ENCODE peak calls at places on chromosome 6, in eight cellular contexts. One of them, this sample, is unnamed.

GRCh38 chr6:2823104-2823850 is 18.4 kb downstream of the SERPINB1 start:
- DNase-seq in sigmoid colon: no peak
- DNase-seq in IMR-90: peak; percentile 36
- DNase-seq in transverse colon: peak; percentile 44
- DNase-seq in A549: no peak
- DNase-seq in spleen: no peak
- DNase-seq in ovary: no peak
- DNase-seq in heart left ventricle: no peak
- DNase-seq in this sample: no peak

GRCh38 chr6:21149460-21149859 is 444.1 kb upstream of the SOX4 start:
- DNase-seq in heart left ventricle: no peak
- DNase-seq in IMR-90: peak; percentile 75
- DNase-seq in transverse colon: no peak
- DNase-seq in ovary: no peak
- DNase-seq in spleen: no peak
- DNase-seq in A549: no peak
- DNase-seq in sigmoid colon: no peak
- DNase-seq in this sample: no peak

GRCh38 chr6:163254341-163254835 is 160.1 kb upstream of the QKI start:
- DNase-seq in sigmoid colon: no peak
- DNase-seq in heart left ventricle: no peak
- DNase-seq in IMR-90: no peak
- DNase-seq in transverse colon: no peak
- DNase-seq in ovary: no peak
- DNase-seq in spleen: no peak
- DNase-seq in A549: no peak
- DNase-seq in this sample: no peak

GRCh38 chr6:44386364-44386928 is 1.1 kb upstream of the CDC5L start:
- DNase-seq in A549: no peak
- DNase-seq in transverse colon: no peak
- DNase-seq in ovary: peak; percentile 57
- DNase-seq in heart left ventricle: no peak
- DNase-seq in spleen: no peak
- DNase-seq in sigmoid colon: peak; percentile 75
- DNase-seq in IMR-90: no peak
- DNase-seq in this sample: peak; percentile 71

GRCh38 chr6:30185846-30186484 is 22.6 kb downstream of the TRIM15 start:
- DNase-seq in IMR-90: no peak
- DNase-seq in ovary: no peak
- DNase-seq in A549: no peak
- DNase-seq in heart left ventricle: no peak
- DNase-seq in sigmoid colon: no peak
- DNase-seq in spleen: no peak
- DNase-seq in transverse colon: no peak
- DNase-seq in this sample: no peak

GRCh38 chr6:6007311-6008113 is 787 bp upstream of the NRN1 start:
- DNase-seq in sigmoid colon: no peak
- DNase-seq in IMR-90: no peak
- DNase-seq in heart left ventricle: no peak
- DNase-seq in transverse colon: no peak
- DNase-seq in ovary: no peak
- DNase-seq in spleen: peak; percentile 75
- DNase-seq in A549: no peak
- DNase-seq in this sample: no peak

GRCh38 chr6:162056745-162057144 is 670.8 kb downstream of the PRKN start:
- DNase-seq in A549: peak; percentile 35
- DNase-seq in heart left ventricle: peak; percentile 65
- DNase-seq in ovary: no peak
- DNase-seq in spleen: no peak
- DNase-seq in transverse colon: no peak
- DNase-seq in sigmoid colon: no peak
- DNase-seq in IMR-90: no peak
- DNase-seq in this sample: no peak

GRCh38 chr6:168107191-168107940 is 28.4 kb upstream of the FRMD1 start:
- DNase-seq in ovary: peak; percentile 19
- DNase-seq in transverse colon: no peak
- DNase-seq in IMR-90: no peak
- DNase-seq in heart left ventricle: no peak
- DNase-seq in A549: no peak
- DNase-seq in spleen: peak; percentile 64
- DNase-seq in sigmoid colon: no peak
- DNase-seq in this sample: no peak

GRCh38 chr6:112061605-112062004 is 7.7 kb downstream of the CCN6 start:
- DNase-seq in heart left ventricle: no peak
- DNase-seq in ovary: no peak
- DNase-seq in sigmoid colon: no peak
- DNase-seq in transverse colon: no peak
- DNase-seq in A549: no peak
- DNase-seq in IMR-90: peak; percentile 70
- DNase-seq in spleen: no peak
- DNase-seq in this sample: no peak

GRCh38 chr6:167580512-167580911 is 246.2 kb upstream of the AFDN start:
- DNase-seq in IMR-90: no peak
- DNase-seq in heart left ventricle: no peak
- DNase-seq in transverse colon: no peak
- DNase-seq in A549: no peak
- DNase-seq in ovary: no peak
- DNase-seq in spleen: no peak
- DNase-seq in sigmoid colon: no peak
- DNase-seq in this sample: no peak

GRCh38 chr6:4879724-4880372 is 103.6 kb downstream of the CDYL start:
- DNase-seq in transverse colon: peak; percentile 51
- DNase-seq in spleen: no peak
- DNase-seq in ovary: no peak
- DNase-seq in sigmoid colon: no peak
- DNase-seq in IMR-90: no peak
- DNase-seq in A549: no peak
- DNase-seq in heart left ventricle: no peak
- DNase-seq in this sample: no peak

GRCh38 chr6:105510746-105511145 is 107.9 kb upstream of the PREP start:
- DNase-seq in transverse colon: no peak
- DNase-seq in spleen: no peak
- DNase-seq in A549: no peak
- DNase-seq in sigmoid colon: no peak
- DNase-seq in ovary: no peak
- DNase-seq in heart left ventricle: no peak
- DNase-seq in IMR-90: peak; percentile 77
- DNase-seq in this sample: no peak

GRCh38 chr6:3876131-3876530 is 27.0 kb downstream of the FAM50B start:
- DNase-seq in sigmoid colon: no peak
- DNase-seq in ovary: no peak
- DNase-seq in heart left ventricle: peak; percentile 78
- DNase-seq in spleen: no peak
- DNase-seq in transverse colon: no peak
- DNase-seq in A549: no peak
- DNase-seq in IMR-90: no peak
- DNase-seq in this sample: peak; percentile 89

GRCh38 chr6:154229796-154230195 is 126.8 kb downstream of the IPCEF1 start:
- DNase-seq in transverse colon: no peak
- DNase-seq in heart left ventricle: no peak
- DNase-seq in IMR-90: no peak
- DNase-seq in sigmoid colon: no peak
- DNase-seq in spleen: no peak
- DNase-seq in ovary: no peak
- DNase-seq in A549: no peak
- DNase-seq in this sample: no peak
- TF ChIP-seq POLR2A in transverse colon: no peak
- TF ChIP-seq POLR2A in heart left ventricle: no peak
- TF ChIP-seq POLR2A in IMR-90: no peak
- TF ChIP-seq POLR2A in sigmoid colon: no peak
- TF ChIP-seq POLR2A in spleen: no peak
- TF ChIP-seq POLR2A in ovary: no peak
- TF ChIP-seq POLR2A in A549: no peak
- TF ChIP-seq POLR2A in this sample: no peak

GRCh38 chr6:107867302-107867615 is 43.1 kb upstream of the SCML4 start:
- DNase-seq in A549: no peak
- DNase-seq in spleen: no peak
- DNase-seq in sigmoid colon: no peak
- DNase-seq in heart left ventricle: no peak
- DNase-seq in ovary: no peak
- DNase-seq in transverse colon: no peak
- DNase-seq in IMR-90: no peak
- DNase-seq in this sample: no peak

GRCh38 chr6:107870379-107870778 is 46.3 kb upstream of the SCML4 start:
- DNase-seq in heart left ventricle: no peak
- DNase-seq in sigmoid colon: no peak
- DNase-seq in IMR-90: peak; percentile 80
- DNase-seq in spleen: no peak
- DNase-seq in transverse colon: no peak
- DNase-seq in A549: no peak
- DNase-seq in ovary: no peak
- DNase-seq in this sample: no peak

GRCh38 chr6:107869871-107870270 is 45.8 kb upstream of the SCML4 start:
- DNase-seq in IMR-90: no peak
- DNase-seq in transverse colon: no peak
- DNase-seq in A549: no peak
- DNase-seq in sigmoid colon: no peak
- DNase-seq in heart left ventricle: no peak
- DNase-seq in spleen: no peak
- DNase-seq in ovary: no peak
- DNase-seq in this sample: no peak

GRCh38 chr6:107866606-107867301 is 42.6 kb upstream of the SCML4 start:
- DNase-seq in ovary: no peak
- DNase-seq in transverse colon: no peak
- DNase-seq in spleen: no peak
- DNase-seq in A549: no peak
- DNase-seq in sigmoid colon: no peak
- DNase-seq in IMR-90: peak; percentile 34
- DNase-seq in heart left ventricle: no peak
- DNase-seq in this sample: no peak

DNA sequence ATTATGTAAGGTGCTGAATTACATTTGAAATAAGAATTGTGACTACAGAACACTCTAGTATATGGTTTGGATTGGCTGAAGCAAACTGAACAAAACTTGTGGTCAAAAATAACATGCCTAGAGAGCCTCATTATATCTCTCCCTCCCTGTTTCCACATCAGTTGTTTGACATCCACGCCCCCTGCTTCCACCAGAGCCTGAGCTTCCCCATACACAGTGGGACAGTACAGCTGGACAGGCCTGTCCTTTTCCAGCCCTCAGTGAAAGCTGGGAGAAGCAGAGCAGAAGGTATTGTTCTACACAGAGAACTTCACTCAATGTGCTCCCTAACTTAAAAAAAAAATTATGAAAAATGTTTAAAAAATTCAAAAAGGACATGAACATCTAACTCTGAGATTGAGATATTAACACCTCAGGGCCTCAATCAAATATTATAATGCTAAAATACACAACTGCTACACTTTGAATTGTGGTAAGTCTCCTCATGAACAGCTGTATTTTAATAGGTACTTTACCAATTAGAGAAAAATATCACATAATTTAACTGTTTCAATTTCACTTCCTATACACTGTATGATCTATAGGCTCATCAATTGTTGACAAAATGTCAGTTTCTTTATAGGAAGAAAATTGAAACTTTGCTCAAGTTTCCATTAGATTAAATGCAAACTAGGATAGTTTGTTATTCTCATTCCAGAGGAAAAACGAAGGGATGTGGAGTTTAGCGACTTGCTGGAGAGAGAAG is 44.9 kb upstream of the SCML4 start:
- DNase-seq in heart left ventricle: no peak
- DNase-seq in sigmoid colon: no peak
- DNase-seq in ovary: no peak
- DNase-seq in transverse colon: no peak
- DNase-seq in A549: no peak
- DNase-seq in spleen: no peak
- DNase-seq in IMR-90: no peak
- DNase-seq in this sample: no peak
- H3K27ac ChIP-seq in heart left ventricle: no peak overlapping the region
- H3K27ac ChIP-seq in sigmoid colon: no peak overlapping the region
- H3K27ac ChIP-seq in ovary: no peak overlapping the region
- H3K27ac ChIP-seq in transverse colon: no peak overlapping the region
- H3K27ac ChIP-seq in A549: no peak overlapping the region
- H3K27ac ChIP-seq in spleen: no peak overlapping the region
- H3K27ac ChIP-seq in IMR-90: no peak overlapping the region
- H3K27ac ChIP-seq in this sample: no peak overlapping the region

GRCh38 chr6:31546962-31547726 is at the start of gene NFKBIL1:
- DNase-seq in transverse colon: peak; percentile 96
- DNase-seq in heart left ventricle: peak; percentile 98
- DNase-seq in A549: peak; percentile 85
- DNase-seq in spleen: peak; percentile 97
- DNase-seq in ovary: peak; percentile 96
- DNase-seq in IMR-90: peak; percentile 98
- DNase-seq in sigmoid colon: peak; percentile 99
- DNase-seq in this sample: peak; percentile 98
- TF ChIP-seq POLR2A in transverse colon: peak; percentile 54
- TF ChIP-seq POLR2A in heart left ventricle: no peak
- TF ChIP-seq POLR2A in A549: no peak
- TF ChIP-seq POLR2A in spleen: no peak
- TF ChIP-seq POLR2A in ovary: peak; percentile 63
- TF ChIP-seq POLR2A in IMR-90: peak; percentile 87
- TF ChIP-seq POLR2A in sigmoid colon: no peak
- TF ChIP-seq POLR2A in this sample: peak; percentile 54

GRCh38 chr6:101001012-101001411 is 119.9 kb upstream of the ASCC3 start:
- DNase-seq in heart left ventricle: no peak
- DNase-seq in IMR-90: no peak
- DNase-seq in transverse colon: no peak
- DNase-seq in spleen: no peak
- DNase-seq in ovary: no peak
- DNase-seq in A549: no peak
- DNase-seq in sigmoid colon: no peak
- DNase-seq in this sample: no peak
- H3K27ac ChIP-seq in heart left ventricle: no peak overlapping the region
- H3K27ac ChIP-seq in IMR-90: no peak overlapping the region
- H3K27ac ChIP-seq in transverse colon: peak overlapping the region; percentile 10
- H3K27ac ChIP-seq in spleen: no peak overlapping the region
- H3K27ac ChIP-seq in ovary: no peak overlapping the region
- H3K27ac ChIP-seq in A549: no peak overlapping the region
- H3K27ac ChIP-seq in sigmoid colon: no peak overlapping the region
- H3K27ac ChIP-seq in this sample: no peak overlapping the region

DNA sequence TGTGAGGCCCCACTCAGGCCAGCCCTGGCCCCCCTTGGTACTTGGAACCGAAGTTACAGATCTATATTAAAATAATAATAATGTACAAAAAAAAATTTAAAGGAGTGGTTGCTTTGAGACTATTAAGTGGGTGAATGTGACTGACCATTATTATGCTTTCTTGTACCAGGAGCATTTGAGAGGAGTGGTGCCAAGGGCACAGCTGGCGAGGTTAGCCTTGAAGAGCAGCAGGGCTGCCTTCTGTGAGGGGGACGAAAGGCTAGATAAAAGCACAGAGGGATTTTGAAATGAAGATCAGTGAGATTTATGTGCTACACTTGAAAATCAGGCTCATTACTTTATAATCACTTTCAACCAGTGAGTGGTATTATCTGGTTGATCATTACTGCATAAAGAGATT is 48.6 kb downstream of the FIG4 start:
- DNase-seq in ovary: peak; percentile 36
- DNase-seq in sigmoid colon: no peak
- DNase-seq in transverse colon: no peak
- DNase-seq in IMR-90: no peak
- DNase-seq in spleen: no peak
- DNase-seq in heart left ventricle: no peak
- DNase-seq in A549: no peak
- DNase-seq in this sample: no peak
- TF ChIP-seq POLR2A in ovary: no peak
- TF ChIP-seq POLR2A in sigmoid colon: no peak
- TF ChIP-seq POLR2A in transverse colon: no peak
- TF ChIP-seq POLR2A in IMR-90: no peak
- TF ChIP-seq POLR2A in spleen: no peak
- TF ChIP-seq POLR2A in heart left ventricle: no peak
- TF ChIP-seq POLR2A in A549: no peak
- TF ChIP-seq POLR2A in this sample: no peak